ENCODE peak calls at places on chromosomes 7 and 10, in ten cellular contexts. One of them, this sample, is unnamed.

GRCh38 chr7:131623154-131623553 is 66.7 kb upstream of the PODXL start:
- DNase-seq in transverse colon: peak; percentile 13
- DNase-seq in GM12878: no peak
- DNase-seq in upper lobe of left lung: peak; percentile 78
- DNase-seq in A549: no peak
- DNase-seq in SK-N-SH: no peak
- DNase-seq in stomach: no peak
- DNase-seq in K562: peak; percentile 67
- DNase-seq in sigmoid colon: no peak
- DNase-seq in ovary: no peak
- DNase-seq in this sample: no peak

GRCh38 chr10:9302142-9302746 is 1247.8 kb downstream of the GATA3 start:
- DNase-seq in K562: peak; percentile 8
- DNase-seq in SK-N-SH: no peak
- DNase-seq in transverse colon: no peak
- DNase-seq in ovary: no peak
- DNase-seq in upper lobe of left lung: no peak
- DNase-seq in stomach: no peak
- DNase-seq in GM12878: no peak
- DNase-seq in sigmoid colon: no peak
- DNase-seq in A549: peak; percentile 65
- DNase-seq in this sample: peak; percentile 28

GRCh38 chr7:24346129-24346528 is 62.1 kb downstream of the NPY start:
- DNase-seq in GM12878: no peak
- DNase-seq in transverse colon: no peak
- DNase-seq in sigmoid colon: no peak
- DNase-seq in upper lobe of left lung: no peak
- DNase-seq in ovary: no peak
- DNase-seq in A549: no peak
- DNase-seq in SK-N-SH: no peak
- DNase-seq in stomach: no peak
- DNase-seq in K562: no peak
- DNase-seq in this sample: no peak

GRCh38 chr7:32513205-32513604 is 17.9 kb downstream of the AVL9 start:
- DNase-seq in transverse colon: no peak
- DNase-seq in K562: no peak
- DNase-seq in A549: no peak
- DNase-seq in upper lobe of left lung: no peak
- DNase-seq in ovary: no peak
- DNase-seq in GM12878: no peak
- DNase-seq in sigmoid colon: no peak
- DNase-seq in SK-N-SH: no peak
- DNase-seq in stomach: no peak
- DNase-seq in this sample: no peak

GRCh38 chr7:30869794-30870491 is 41.7 kb upstream of the AQP1 start:
- DNase-seq in sigmoid colon: no peak
- DNase-seq in A549: no peak
- DNase-seq in ovary: no peak
- DNase-seq in upper lobe of left lung: no peak
- DNase-seq in K562: no peak
- DNase-seq in SK-N-SH: peak; percentile 78
- DNase-seq in transverse colon: no peak
- DNase-seq in stomach: no peak
- DNase-seq in GM12878: no peak
- DNase-seq in this sample: no peak

GRCh38 chr7:1650363-1651030 is 19.6 kb upstream of the ELFN1 start:
- DNase-seq in GM12878: no peak
- DNase-seq in ovary: peak; percentile 13
- DNase-seq in transverse colon: no peak
- DNase-seq in upper lobe of left lung: peak; percentile 59
- DNase-seq in sigmoid colon: no peak
- DNase-seq in A549: no peak
- DNase-seq in K562: no peak
- DNase-seq in stomach: no peak
- DNase-seq in SK-N-SH: peak; percentile 52
- DNase-seq in this sample: no peak

GRCh38 chr7:74203157-74203556 is 6.6 kb upstream of the LAT2 start:
- DNase-seq in transverse colon: peak; percentile 39
- DNase-seq in SK-N-SH: peak; percentile 64
- DNase-seq in K562: peak; percentile 51
- DNase-seq in A549: peak; percentile 54
- DNase-seq in sigmoid colon: peak; percentile 61
- DNase-seq in stomach: peak; percentile 43
- DNase-seq in ovary: peak; percentile 18
- DNase-seq in GM12878: no peak
- DNase-seq in upper lobe of left lung: no peak
- DNase-seq in this sample: peak; percentile 32

GRCh38 chr10:1638889-1639418 is 98.4 kb downstream of the ADARB2 start:
- DNase-seq in sigmoid colon: no peak
- DNase-seq in ovary: no peak
- DNase-seq in upper lobe of left lung: no peak
- DNase-seq in stomach: peak; percentile 34
- DNase-seq in transverse colon: no peak
- DNase-seq in K562: no peak
- DNase-seq in A549: no peak
- DNase-seq in GM12878: no peak
- DNase-seq in SK-N-SH: no peak
- DNase-seq in this sample: no peak

GRCh38 chr7:28990200-28990960 is 32.2 kb upstream of the TRIL start:
- DNase-seq in transverse colon: no peak
- DNase-seq in sigmoid colon: no peak
- DNase-seq in GM12878: no peak
- DNase-seq in SK-N-SH: peak; percentile 22
- DNase-seq in stomach: no peak
- DNase-seq in A549: no peak
- DNase-seq in upper lobe of left lung: no peak
- DNase-seq in ovary: no peak
- DNase-seq in K562: no peak
- DNase-seq in this sample: peak; percentile 52

GRCh38 chr7:96996111-96996936 is 9.0 kb upstream of the DLX6 start:
- DNase-seq in A549: no peak
- DNase-seq in sigmoid colon: no peak
- DNase-seq in stomach: no peak
- DNase-seq in GM12878: no peak
- DNase-seq in SK-N-SH: no peak
- DNase-seq in K562: no peak
- DNase-seq in upper lobe of left lung: peak; percentile 62
- DNase-seq in ovary: no peak
- DNase-seq in transverse colon: no peak
- DNase-seq in this sample: no peak

GRCh38 chr7:36116347-36117200 is 36.5 kb upstream of the EEPD1 start:
- DNase-seq in ovary: no peak
- DNase-seq in A549: peak; percentile 24
- DNase-seq in stomach: no peak
- DNase-seq in transverse colon: no peak
- DNase-seq in K562: no peak
- DNase-seq in upper lobe of left lung: no peak
- DNase-seq in sigmoid colon: no peak
- DNase-seq in SK-N-SH: no peak
- DNase-seq in GM12878: no peak
- DNase-seq in this sample: no peak
- H3K4me3 ChIP-seq in ovary: no peak overlapping the region
- H3K4me3 ChIP-seq in A549: no peak overlapping the region
- H3K4me3 ChIP-seq in stomach: no peak overlapping the region
- H3K4me3 ChIP-seq in transverse colon: no peak overlapping the region
- H3K4me3 ChIP-seq in K562: no peak overlapping the region
- H3K4me3 ChIP-seq in upper lobe of left lung: no peak overlapping the region
- H3K4me3 ChIP-seq in sigmoid colon: no peak overlapping the region
- H3K4me3 ChIP-seq in SK-N-SH: peak overlapping the region; percentile 33
- H3K4me3 ChIP-seq in GM12878: no peak overlapping the region
- H3K4me3 ChIP-seq in this sample: no peak overlapping the region

GRCh38 chr7:134811798-134812197 is 32.4 kb downstream of the CALD1 start:
- DNase-seq in ovary: no peak
- DNase-seq in K562: no peak
- DNase-seq in GM12878: no peak
- DNase-seq in transverse colon: no peak
- DNase-seq in upper lobe of left lung: no peak
- DNase-seq in SK-N-SH: no peak
- DNase-seq in sigmoid colon: no peak
- DNase-seq in A549: no peak
- DNase-seq in stomach: no peak
- DNase-seq in this sample: no peak

GRCh38 chr7:134814730-134815364 is 35.4 kb downstream of the CALD1 start:
- DNase-seq in SK-N-SH: no peak
- DNase-seq in upper lobe of left lung: no peak
- DNase-seq in stomach: no peak
- DNase-seq in transverse colon: no peak
- DNase-seq in ovary: no peak
- DNase-seq in GM12878: no peak
- DNase-seq in K562: no peak
- DNase-seq in sigmoid colon: no peak
- DNase-seq in A549: no peak
- DNase-seq in this sample: no peak

GRCh38 chr7:134809611-134810010 is 30.2 kb downstream of the CALD1 start:
- DNase-seq in transverse colon: no peak
- DNase-seq in GM12878: no peak
- DNase-seq in upper lobe of left lung: no peak
- DNase-seq in sigmoid colon: no peak
- DNase-seq in A549: no peak
- DNase-seq in stomach: no peak
- DNase-seq in SK-N-SH: no peak
- DNase-seq in ovary: no peak
- DNase-seq in K562: no peak
- DNase-seq in this sample: no peak

GRCh38 chr7:134818568-134819345 is 39.3 kb downstream of the CALD1 start:
- DNase-seq in transverse colon: no peak
- DNase-seq in A549: no peak
- DNase-seq in ovary: no peak
- DNase-seq in stomach: no peak
- DNase-seq in sigmoid colon: no peak
- DNase-seq in K562: no peak
- DNase-seq in upper lobe of left lung: no peak
- DNase-seq in GM12878: no peak
- DNase-seq in SK-N-SH: no peak
- DNase-seq in this sample: no peak

DNA sequence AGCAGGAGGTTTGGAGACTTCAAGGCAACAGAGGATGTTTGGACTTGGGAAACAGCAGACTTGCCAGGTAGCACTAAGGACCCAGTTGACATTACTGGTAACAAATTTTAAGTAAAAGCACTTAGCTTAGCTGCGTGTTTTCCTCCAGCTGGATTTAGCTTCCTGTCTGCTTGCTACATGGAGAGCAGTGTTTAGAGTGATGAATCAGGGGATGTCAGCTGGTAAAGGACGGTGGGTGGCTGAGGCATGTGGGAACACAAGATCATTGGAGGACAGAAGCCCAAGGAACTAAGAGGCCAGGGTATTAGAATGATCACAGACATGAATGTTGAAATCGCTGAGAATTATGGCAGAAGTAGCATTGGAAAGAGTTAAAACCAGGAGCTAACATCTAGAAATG is 34.2 kb downstream of the CALD1 start:
- DNase-seq in upper lobe of left lung: no peak
- DNase-seq in ovary: no peak
- DNase-seq in SK-N-SH: no peak
- DNase-seq in K562: no peak
- DNase-seq in A549: no peak
- DNase-seq in transverse colon: no peak
- DNase-seq in sigmoid colon: no peak
- DNase-seq in GM12878: no peak
- DNase-seq in stomach: no peak
- DNase-seq in this sample: no peak
- TF ChIP-seq EP300 in upper lobe of left lung: no peak
- TF ChIP-seq EP300 in ovary: no peak
- TF ChIP-seq EP300 in SK-N-SH: no peak
- TF ChIP-seq EP300 in K562: no peak
- TF ChIP-seq EP300 in A549: no peak
- TF ChIP-seq EP300 in transverse colon: no peak
- TF ChIP-seq EP300 in sigmoid colon: no peak
- TF ChIP-seq EP300 in GM12878: no peak
- TF ChIP-seq EP300 in stomach: no peak
- TF ChIP-seq EP300 in this sample: no peak

GRCh38 chr10:58590152-58590551 is 77.5 kb downstream of the BICC1 start:
- DNase-seq in transverse colon: no peak
- DNase-seq in GM12878: no peak
- DNase-seq in ovary: peak; percentile 77
- DNase-seq in sigmoid colon: peak; percentile 76
- DNase-seq in upper lobe of left lung: no peak
- DNase-seq in K562: no peak
- DNase-seq in A549: peak; percentile 84
- DNase-seq in SK-N-SH: peak; percentile 5
- DNase-seq in stomach: no peak
- DNase-seq in this sample: peak; percentile 31
- H3K4me3 ChIP-seq in transverse colon: no peak overlapping the region
- H3K4me3 ChIP-seq in GM12878: no peak overlapping the region
- H3K4me3 ChIP-seq in ovary: no peak overlapping the region
- H3K4me3 ChIP-seq in sigmoid colon: no peak overlapping the region
- H3K4me3 ChIP-seq in upper lobe of left lung: no peak overlapping the region
- H3K4me3 ChIP-seq in K562: no peak overlapping the region
- H3K4me3 ChIP-seq in A549: no peak overlapping the region
- H3K4me3 ChIP-seq in SK-N-SH: no peak overlapping the region
- H3K4me3 ChIP-seq in stomach: no peak overlapping the region
- H3K4me3 ChIP-seq in this sample: no peak overlapping the region

DNA sequence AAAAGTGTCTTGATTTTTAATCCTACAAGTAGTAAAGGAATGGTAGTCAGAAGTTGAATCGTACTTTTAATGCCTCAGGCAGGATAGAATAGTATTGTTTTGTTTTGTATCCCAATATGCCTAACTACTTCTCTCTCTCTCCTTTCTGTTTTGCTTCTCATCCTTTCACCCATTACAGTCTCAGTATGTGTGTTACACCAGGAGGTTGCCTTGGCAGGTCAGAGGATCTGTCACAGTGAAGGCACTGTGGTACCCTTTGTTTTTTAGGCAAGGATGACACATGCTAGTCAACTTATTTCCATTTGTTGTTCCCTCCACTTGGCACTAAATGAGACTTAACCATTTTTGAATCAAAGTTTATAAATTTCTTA is 94.4 kb downstream of the MAPK8 start:
- DNase-seq in A549: no peak
- DNase-seq in transverse colon: no peak
- DNase-seq in K562: no peak
- DNase-seq in stomach: no peak
- DNase-seq in ovary: no peak
- DNase-seq in GM12878: no peak
- DNase-seq in sigmoid colon: no peak
- DNase-seq in upper lobe of left lung: no peak
- DNase-seq in SK-N-SH: no peak
- DNase-seq in this sample: no peak
- TF ChIP-seq EP300 in A549: no peak
- TF ChIP-seq EP300 in transverse colon: no peak
- TF ChIP-seq EP300 in K562: no peak
- TF ChIP-seq EP300 in stomach: no peak
- TF ChIP-seq EP300 in ovary: no peak
- TF ChIP-seq EP300 in GM12878: no peak
- TF ChIP-seq EP300 in sigmoid colon: no peak
- TF ChIP-seq EP300 in upper lobe of left lung: no peak
- TF ChIP-seq EP300 in SK-N-SH: no peak
- TF ChIP-seq EP300 in this sample: no peak

DNA sequence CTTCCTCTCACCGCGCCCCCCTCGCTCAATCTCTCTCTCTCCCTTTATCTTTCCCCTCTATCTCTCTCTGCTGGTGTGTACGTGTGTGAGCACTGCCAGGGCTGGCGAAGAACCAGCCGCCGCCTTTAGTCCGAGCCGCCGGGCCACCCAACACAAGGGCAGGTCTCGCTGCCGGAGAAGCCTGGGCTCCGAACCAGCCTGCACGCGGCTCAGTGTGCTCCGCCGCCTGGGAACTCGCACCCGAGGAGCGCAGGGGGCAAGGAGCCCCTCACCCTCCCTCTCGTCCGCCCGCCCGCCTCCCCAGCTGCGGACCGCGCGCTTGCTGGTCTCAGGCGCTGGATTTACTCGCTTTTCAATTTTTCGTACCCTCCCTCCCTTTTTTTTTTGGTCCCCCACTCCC is 1.7 kb downstream of the NXPH1 start:
- DNase-seq in sigmoid colon: no peak
- DNase-seq in ovary: no peak
- DNase-seq in GM12878: no peak
- DNase-seq in upper lobe of left lung: peak; percentile 53
- DNase-seq in SK-N-SH: no peak
- DNase-seq in stomach: no peak
- DNase-seq in A549: no peak
- DNase-seq in transverse colon: no peak
- DNase-seq in K562: no peak
- DNase-seq in this sample: no peak
- H3K4me3 ChIP-seq in sigmoid colon: no peak overlapping the region
- H3K4me3 ChIP-seq in ovary: no peak overlapping the region
- H3K4me3 ChIP-seq in GM12878: no peak overlapping the region
- H3K4me3 ChIP-seq in upper lobe of left lung: no peak overlapping the region
- H3K4me3 ChIP-seq in SK-N-SH: no peak overlapping the region
- H3K4me3 ChIP-seq in stomach: no peak overlapping the region
- H3K4me3 ChIP-seq in A549: no peak overlapping the region
- H3K4me3 ChIP-seq in transverse colon: no peak overlapping the region
- H3K4me3 ChIP-seq in K562: no peak overlapping the region
- H3K4me3 ChIP-seq in this sample: no peak overlapping the region